ENCODE peak calls at places on chromosomes 12 and 14, in nine cellular contexts. One of them, this sample, is unnamed.

GRCh38 chr12:93877446-93877845 is 200.3 kb downstream of the CRADD start:
- DNase-seq in MM.1S: no peak
- DNase-seq in thyroid gland: peak; percentile 38
- DNase-seq in left ventricle myocardium inferior: no peak
- DNase-seq in AG10803: no peak
- DNase-seq in pancreas: no peak
- DNase-seq in GM12865: no peak
- DNase-seq in GM06990: no peak
- DNase-seq in K562: no peak
- DNase-seq in this sample: no peak

GRCh38 chr12:125055591-125055990 is 9.6 kb upstream of the AACS start:
- DNase-seq in MM.1S: no peak
- DNase-seq in thyroid gland: no peak
- DNase-seq in left ventricle myocardium inferior: no peak
- DNase-seq in AG10803: no peak
- DNase-seq in pancreas: no peak
- DNase-seq in GM12865: no peak
- DNase-seq in GM06990: no peak
- DNase-seq in K562: no peak
- DNase-seq in this sample: no peak

GRCh38 chr14:22822619-22823551 is 6.8 kb upstream of the MRPL52 start:
- DNase-seq in MM.1S: peak; percentile 41
- DNase-seq in thyroid gland: peak; percentile 73
- DNase-seq in left ventricle myocardium inferior: peak; percentile 74
- DNase-seq in AG10803: peak; percentile 89
- DNase-seq in pancreas: peak; percentile 63
- DNase-seq in GM12865: peak; percentile 83
- DNase-seq in GM06990: peak; percentile 75
- DNase-seq in K562: peak; percentile 83
- DNase-seq in this sample: peak; percentile 62

GRCh38 chr12:51127050-51127729 is 43.8 kb upstream of the CSRNP2 start:
- DNase-seq in MM.1S: peak; percentile 75
- DNase-seq in thyroid gland: no peak
- DNase-seq in left ventricle myocardium inferior: no peak
- DNase-seq in AG10803: no peak
- DNase-seq in pancreas: no peak
- DNase-seq in GM12865: no peak
- DNase-seq in GM06990: no peak
- DNase-seq in K562: no peak
- DNase-seq in this sample: peak; percentile 88

GRCh38 chr14:103057372-103058208 is at the start of gene CDC42BPB:
- DNase-seq in MM.1S: peak; percentile 68
- DNase-seq in thyroid gland: peak; percentile 91
- DNase-seq in left ventricle myocardium inferior: peak; percentile 89
- DNase-seq in AG10803: peak; percentile 92
- DNase-seq in pancreas: peak; percentile 88
- DNase-seq in GM12865: peak; percentile 93
- DNase-seq in GM06990: peak; percentile 91
- DNase-seq in K562: peak; percentile 86
- DNase-seq in this sample: peak; percentile 75

GRCh38 chr12:124364543-124364942 is 69.7 kb downstream of the RFLNA start:
- DNase-seq in MM.1S: no peak
- DNase-seq in thyroid gland: no peak
- DNase-seq in left ventricle myocardium inferior: no peak
- DNase-seq in AG10803: no peak
- DNase-seq in pancreas: peak; percentile 53
- DNase-seq in GM12865: no peak
- DNase-seq in GM06990: no peak
- DNase-seq in K562: no peak
- DNase-seq in this sample: no peak

GRCh38 chr12:93798752-93799151 is 121.6 kb downstream of the CRADD start:
- DNase-seq in MM.1S: no peak
- DNase-seq in thyroid gland: no peak
- DNase-seq in left ventricle myocardium inferior: no peak
- DNase-seq in AG10803: no peak
- DNase-seq in pancreas: no peak
- DNase-seq in GM12865: no peak
- DNase-seq in GM06990: no peak
- DNase-seq in K562: no peak
- DNase-seq in this sample: no peak

GRCh38 chr12:79125358-79125757 is 260.8 kb downstream of the SYT1 start:
- DNase-seq in MM.1S: no peak
- DNase-seq in thyroid gland: no peak
- DNase-seq in left ventricle myocardium inferior: no peak
- DNase-seq in AG10803: no peak
- DNase-seq in pancreas: no peak
- DNase-seq in GM12865: no peak
- DNase-seq in GM06990: no peak
- DNase-seq in K562: no peak
- DNase-seq in this sample: no peak

GRCh38 chr14:99752486-99753121 is 40.6 kb upstream of the EML1 start:
- DNase-seq in MM.1S: no peak
- DNase-seq in thyroid gland: no peak
- DNase-seq in left ventricle myocardium inferior: peak; percentile 13
- DNase-seq in AG10803: peak; percentile 72
- DNase-seq in pancreas: no peak
- DNase-seq in GM12865: no peak
- DNase-seq in GM06990: no peak
- DNase-seq in K562: no peak
- DNase-seq in this sample: peak; percentile 64

GRCh38 chr14:78863143-78863542 is 693.0 kb downstream of the NRXN3 start:
- DNase-seq in MM.1S: peak; percentile 29
- DNase-seq in thyroid gland: peak; percentile 19
- DNase-seq in left ventricle myocardium inferior: no peak
- DNase-seq in AG10803: peak; percentile 9
- DNase-seq in pancreas: no peak
- DNase-seq in GM12865: peak; percentile 57
- DNase-seq in GM06990: no peak
- DNase-seq in K562: peak; percentile 16
- DNase-seq in this sample: peak; percentile 36

GRCh38 chr14:69712637-69713088 is 54.3 kb upstream of the SRSF5 start:
- DNase-seq in MM.1S: peak; percentile 54
- DNase-seq in thyroid gland: peak; percentile 88
- DNase-seq in left ventricle myocardium inferior: peak; percentile 59
- DNase-seq in AG10803: no peak
- DNase-seq in pancreas: peak; percentile 56
- DNase-seq in GM12865: no peak
- DNase-seq in GM06990: no peak
- DNase-seq in K562: no peak
- DNase-seq in this sample: peak; percentile 78

GRCh38 chr14:80930095-80930494 is 11.4 kb downstream of the CEP128 start:
- DNase-seq in MM.1S: no peak
- DNase-seq in thyroid gland: no peak
- DNase-seq in left ventricle myocardium inferior: no peak
- DNase-seq in AG10803: no peak
- DNase-seq in pancreas: no peak
- DNase-seq in GM12865: peak; percentile 78
- DNase-seq in GM06990: peak; percentile 33
- DNase-seq in K562: no peak
- DNase-seq in this sample: no peak

GRCh38 chr14:80926706-80927384 is 14.7 kb downstream of the CEP128 start:
- DNase-seq in MM.1S: no peak
- DNase-seq in thyroid gland: no peak
- DNase-seq in left ventricle myocardium inferior: no peak
- DNase-seq in AG10803: peak; percentile 78
- DNase-seq in pancreas: no peak
- DNase-seq in GM12865: peak; percentile 9
- DNase-seq in GM06990: no peak
- DNase-seq in K562: no peak
- DNase-seq in this sample: no peak

GRCh38 chr14:80924365-80925103 is 17.0 kb downstream of the CEP128 start:
- DNase-seq in MM.1S: no peak
- DNase-seq in thyroid gland: no peak
- DNase-seq in left ventricle myocardium inferior: no peak
- DNase-seq in AG10803: no peak
- DNase-seq in pancreas: no peak
- DNase-seq in GM12865: no peak
- DNase-seq in GM06990: no peak
- DNase-seq in K562: no peak
- DNase-seq in this sample: peak; percentile 34

GRCh38 chr14:80930836-80931389 is 10.6 kb downstream of the CEP128 start:
- DNase-seq in MM.1S: peak; percentile 88
- DNase-seq in thyroid gland: no peak
- DNase-seq in left ventricle myocardium inferior: no peak
- DNase-seq in AG10803: peak; percentile 94
- DNase-seq in pancreas: no peak
- DNase-seq in GM12865: peak; percentile 94
- DNase-seq in GM06990: peak; percentile 78
- DNase-seq in K562: no peak
- DNase-seq in this sample: peak; percentile 92

DNA sequence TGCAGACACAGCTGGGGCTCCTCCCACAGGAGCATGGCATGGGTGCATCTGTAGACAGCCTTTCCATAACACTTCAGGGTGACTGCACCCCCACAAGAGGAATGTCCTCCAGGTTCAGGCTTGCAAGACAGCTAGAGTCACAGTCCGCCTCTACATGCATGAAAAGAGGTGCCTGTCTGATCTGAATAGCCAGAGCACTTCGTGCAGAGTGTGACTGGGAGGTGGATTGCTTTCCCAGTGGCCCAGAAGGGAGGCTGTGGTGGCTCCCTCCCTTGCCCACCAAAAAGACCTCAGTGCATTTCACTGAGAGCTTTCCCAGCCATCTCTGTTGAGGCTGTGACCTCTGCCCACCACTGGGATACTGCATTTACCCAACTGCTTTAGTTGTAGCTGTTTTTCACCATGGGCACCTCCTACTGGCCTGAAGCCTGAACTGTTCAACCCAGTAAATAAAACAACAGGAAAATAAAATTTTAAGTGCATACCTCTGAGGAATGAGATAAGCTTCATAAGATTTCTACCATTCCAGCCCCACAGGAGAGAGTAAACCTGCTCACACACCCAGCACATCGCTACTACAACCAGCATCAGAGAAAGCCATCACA is 14.1 kb downstream of the CEP128 start:
- DNase-seq in MM.1S: no peak
- DNase-seq in thyroid gland: no peak
- DNase-seq in left ventricle myocardium inferior: no peak
- DNase-seq in AG10803: no peak
- DNase-seq in pancreas: no peak
- DNase-seq in GM12865: no peak
- DNase-seq in GM06990: no peak
- DNase-seq in K562: no peak
- DNase-seq in this sample: peak; percentile 52
- TF ChIP-seq CTCF in MM.1S: no peak
- TF ChIP-seq CTCF in thyroid gland: no peak
- TF ChIP-seq CTCF in left ventricle myocardium inferior: no peak
- TF ChIP-seq CTCF in AG10803: no peak
- TF ChIP-seq CTCF in pancreas: no peak
- TF ChIP-seq CTCF in GM12865: no peak
- TF ChIP-seq CTCF in GM06990: peak; percentile 21
- TF ChIP-seq CTCF in K562: peak; percentile 32
- TF ChIP-seq CTCF in this sample: no peak

DNA sequence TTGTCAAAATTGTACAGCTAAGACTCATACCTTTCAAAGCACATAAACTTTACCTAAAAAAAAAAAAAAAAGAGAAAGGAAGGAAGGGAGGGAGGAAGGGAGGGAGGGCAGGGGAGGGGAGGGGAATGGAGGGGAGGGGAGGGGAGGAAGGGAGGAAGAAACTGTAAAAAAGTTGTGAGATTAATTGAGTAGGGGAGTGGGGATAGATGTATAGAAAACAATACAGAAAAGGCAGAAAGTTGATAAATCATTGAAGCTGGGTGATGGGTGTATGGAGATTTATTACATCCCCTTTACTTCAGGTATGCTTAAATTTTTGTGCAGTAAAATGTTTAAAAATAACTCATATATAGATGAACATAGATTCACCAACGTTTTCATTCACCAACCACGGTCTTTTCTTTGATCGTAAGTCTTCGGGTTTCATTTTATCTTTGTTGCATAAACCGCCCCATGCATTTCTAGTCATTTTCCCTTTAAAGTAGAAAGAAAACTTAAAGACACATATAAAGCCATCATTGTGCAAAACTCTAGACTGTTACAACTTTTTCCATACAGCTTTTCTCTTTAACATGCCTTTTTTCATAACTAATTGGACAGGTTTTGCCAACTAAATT is 191.2 kb upstream of the KRR1 start:
- DNase-seq in MM.1S: no peak
- DNase-seq in thyroid gland: no peak
- DNase-seq in left ventricle myocardium inferior: no peak
- DNase-seq in AG10803: no peak
- DNase-seq in pancreas: no peak
- DNase-seq in GM12865: no peak
- DNase-seq in GM06990: no peak
- DNase-seq in K562: no peak
- DNase-seq in this sample: no peak
- H3K4me3 ChIP-seq in MM.1S: no peak overlapping the region
- H3K4me3 ChIP-seq in thyroid gland: no peak overlapping the region
- H3K4me3 ChIP-seq in left ventricle myocardium inferior: no peak overlapping the region
- H3K4me3 ChIP-seq in AG10803: no peak overlapping the region
- H3K4me3 ChIP-seq in pancreas: no peak overlapping the region
- H3K4me3 ChIP-seq in GM12865: no peak overlapping the region
- H3K4me3 ChIP-seq in GM06990: no peak overlapping the region
- H3K4me3 ChIP-seq in K562: no peak overlapping the region
- H3K4me3 ChIP-seq in this sample: no peak overlapping the region

GRCh38 chr12:130661501-130662255 is 54.4 kb downstream of the RIMBP2 start:
- DNase-seq in MM.1S: no peak
- DNase-seq in thyroid gland: no peak
- DNase-seq in left ventricle myocardium inferior: no peak
- DNase-seq in AG10803: no peak
- DNase-seq in pancreas: no peak
- DNase-seq in GM12865: no peak
- DNase-seq in GM06990: no peak
- DNase-seq in K562: peak; percentile 22
- DNase-seq in this sample: peak; percentile 12
- TF ChIP-seq CTCF in MM.1S: peak; percentile 10
- TF ChIP-seq CTCF in thyroid gland: no peak
- TF ChIP-seq CTCF in left ventricle myocardium inferior: no peak
- TF ChIP-seq CTCF in AG10803: no peak
- TF ChIP-seq CTCF in pancreas: no peak
- TF ChIP-seq CTCF in GM12865: peak; percentile 8
- TF ChIP-seq CTCF in GM06990: no peak
- TF ChIP-seq CTCF in K562: no peak
- TF ChIP-seq CTCF in this sample: no peak

GRCh38 chr12:11986165-11986564 is 84.6 kb upstream of the BCL2L14 start:
- DNase-seq in MM.1S: no peak
- DNase-seq in thyroid gland: no peak
- DNase-seq in left ventricle myocardium inferior: no peak
- DNase-seq in AG10803: no peak
- DNase-seq in pancreas: no peak
- DNase-seq in GM12865: no peak
- DNase-seq in GM06990: no peak
- DNase-seq in K562: no peak
- DNase-seq in this sample: peak; percentile 52

GRCh38 chr12:11992515-11992914 is 78.2 kb upstream of the BCL2L14 start:
- DNase-seq in MM.1S: no peak
- DNase-seq in thyroid gland: no peak
- DNase-seq in left ventricle myocardium inferior: no peak
- DNase-seq in AG10803: no peak
- DNase-seq in pancreas: no peak
- DNase-seq in GM12865: no peak
- DNase-seq in GM06990: no peak
- DNase-seq in K562: no peak
- DNase-seq in this sample: no peak

GRCh38 chr12:11987906-11988305 is 82.8 kb upstream of the BCL2L14 start:
- DNase-seq in MM.1S: no peak
- DNase-seq in thyroid gland: no peak
- DNase-seq in left ventricle myocardium inferior: no peak
- DNase-seq in AG10803: peak; percentile 30
- DNase-seq in pancreas: no peak
- DNase-seq in GM12865: no peak
- DNase-seq in GM06990: no peak
- DNase-seq in K562: no peak
- DNase-seq in this sample: no peak

GRCh38 chr12:11991604-11992003 is 79.1 kb upstream of the BCL2L14 start:
- DNase-seq in MM.1S: no peak
- DNase-seq in thyroid gland: no peak
- DNase-seq in left ventricle myocardium inferior: no peak
- DNase-seq in AG10803: peak; percentile 40
- DNase-seq in pancreas: no peak
- DNase-seq in GM12865: no peak
- DNase-seq in GM06990: no peak
- DNase-seq in K562: no peak
- DNase-seq in this sample: no peak
- H3K4me3 ChIP-seq in MM.1S: no peak overlapping the region
- H3K4me3 ChIP-seq in thyroid gland: no peak overlapping the region
- H3K4me3 ChIP-seq in left ventricle myocardium inferior: no peak overlapping the region
- H3K4me3 ChIP-seq in AG10803: no peak overlapping the region
- H3K4me3 ChIP-seq in pancreas: no peak overlapping the region
- H3K4me3 ChIP-seq in GM12865: no peak overlapping the region
- H3K4me3 ChIP-seq in GM06990: no peak overlapping the region
- H3K4me3 ChIP-seq in K562: no peak overlapping the region
- H3K4me3 ChIP-seq in this sample: no peak overlapping the region